ENCODE peak calls at places on chromosomes 11 and 22, in nine cellular contexts. K is tibial artery; S is SJSA1; V is lower lobe of right lung; Q is upper lobe of right lung; N is uterus; L is PC-3; G is CD4-positive, CD25-positive, alpha-beta regulatory T cell; I is HepG2. O is an unnamed sample.

GRCh38 chr22:45150139-45150538 is 13.6 kb upstream of the NUP50 start:
- DNase-seq in G (no peak), S (no peak), K (no peak), L (no peak), I (no peak), Q (no peak), V (no peak), N (no peak), O (no peak)

GRCh38 chr22:43897751-43898261 is 6.0 kb upstream of the PNPLA5 start:
- DNase-seq in V (no peak), S (peak; percentile 70), L (peak; percentile 47), K (no peak), G (no peak), I (no peak), Q (no peak), N (no peak), O (no peak)

GRCh38 chr11:72377596-72377995 is 56.7 kb downstream of the CLPB start:
- DNase-seq in K (no peak), I (no peak), S (no peak), Q (no peak), N (no peak), G (no peak), L (no peak), V (no peak), O (no peak)

GRCh38 chr11:35524780-35525179 is 636 bp downstream of the PAMR1 start:
- DNase-seq in Q (no peak), V (no peak), K (no peak), G (no peak), I (no peak), N (no peak), L (peak; percentile 44), S (no peak), O (no peak)

GRCh38 chr11:75719089-75719638 is 1.5 kb downstream of the MOGAT2 start:
- DNase-seq in V (no peak), I (peak; percentile 38), L (no peak), G (no peak), K (no peak), N (no peak), Q (no peak), S (no peak), O (no peak)

GRCh38 chr11:67022961-67023956 is at the start of gene SYT12:
- DNase-seq in G (peak; percentile 9), N (no peak), S (peak; percentile 60), V (no peak), K (no peak), Q (no peak), I (no peak), L (peak; percentile 37), O (no peak)

GRCh38 chr11:69750108-69750850 is 24.9 kb downstream of the FGF4 start:
- DNase-seq in S (peak; percentile 58), I (no peak), Q (no peak), K (no peak), V (no peak), G (no peak), N (no peak), L (no peak), O (no peak)

GRCh38 chr11:86620796-86621575 is 51.4 kb downstream of the ME3 start:
- DNase-seq in S (no peak), I (no peak), L (no peak), Q (no peak), V (no peak), K (peak; percentile 38), N (no peak), G (no peak), O (no peak)

DNA sequence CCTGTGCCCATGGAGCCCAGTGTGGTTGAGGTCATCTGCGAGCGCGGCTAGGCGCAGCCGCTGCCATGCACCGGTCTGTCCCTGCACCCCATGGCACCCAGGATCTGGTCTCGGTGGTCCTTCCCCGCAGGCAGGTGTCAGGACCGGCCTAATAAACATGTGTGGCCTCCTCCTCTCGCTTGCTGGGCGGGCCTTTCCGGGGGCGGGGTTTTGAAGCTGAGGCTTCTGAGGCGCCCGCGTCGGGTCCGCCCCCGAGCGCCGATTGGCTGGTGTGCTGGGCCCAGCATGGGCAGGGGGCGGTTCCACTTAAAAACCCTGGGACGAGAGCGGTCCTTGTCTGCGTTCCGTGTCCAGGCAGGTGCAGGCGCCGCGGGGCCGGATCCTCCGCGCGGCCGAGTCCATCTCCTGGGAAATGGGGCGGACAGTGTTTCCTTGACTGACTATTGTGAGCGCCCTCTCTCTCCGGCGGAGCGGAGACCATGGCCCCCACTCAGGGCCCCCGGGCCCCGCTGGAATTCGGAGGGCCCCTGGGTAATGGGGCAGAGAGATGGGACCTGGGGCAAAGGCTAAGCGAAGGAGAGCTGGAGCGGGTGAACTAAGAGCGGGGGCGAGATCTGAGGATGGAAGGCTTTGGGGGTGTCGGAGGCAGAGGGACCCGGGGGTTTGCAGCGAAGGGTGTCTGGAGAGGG is at the start of gene TM7SF2:
- DNase-seq in V (peak; percentile 99), G (peak; percentile 97), S (peak; percentile 96), Q (peak; percentile 98), K (peak; percentile 95), I (peak; percentile 93), L (peak; percentile 98), N (peak; percentile 93), O (peak; percentile 97)
- H3K27ac ChIP-seq in V (peak within 1 kb of the TSS; percentile 74), G (peak within 1 kb of the TSS; percentile 69), S (no peak within 1 kb of the TSS), Q (peak within 1 kb of the TSS; percentile 58), K (peak within 1 kb of the TSS; percentile 58), I (peak within 1 kb of the TSS; percentile 61), L (no peak within 1 kb of the TSS), N (peak within 1 kb of the TSS; percentile 29), O (peak within 1 kb of the TSS; percentile 68)

GRCh38 chr11:78025378-78025777 is 2.3 kb upstream of the KCTD14 start:
- DNase-seq in V (no peak), S (no peak), N (no peak), K (no peak), I (no peak), G (no peak), L (no peak), Q (no peak), O (no peak)

GRCh38 chr11:78032090-78032489 is 9.0 kb upstream of the KCTD14 start:
- DNase-seq in L (no peak), N (no peak), V (no peak), K (no peak), G (no peak), Q (no peak), S (no peak), I (no peak), O (no peak)

GRCh38 chr11:78031629-78032028 is 8.6 kb upstream of the KCTD14 start:
- DNase-seq in L (no peak), K (no peak), G (no peak), S (no peak), N (no peak), I (peak; percentile 43), V (no peak), Q (no peak), O (no peak)

GRCh38 chr11:78030429-78031325 is 7.6 kb upstream of the KCTD14 start:
- DNase-seq in G (no peak), Q (peak; percentile 87), K (no peak), L (peak; percentile 85), I (peak; percentile 55), V (peak; percentile 79), S (no peak), N (no peak), O (peak; percentile 28)

GRCh38 chr11:78027759-78028158 is 4.7 kb upstream of the KCTD14 start:
- DNase-seq in N (no peak), G (no peak), L (peak; percentile 22), K (no peak), S (no peak), V (no peak), I (no peak), Q (no peak), O (no peak)
- H3K4me1 ChIP-seq in N (no peaks in the 10 kb centered on the region), G (no peaks in the 10 kb centered on the region), L (peaks cover 29% of the 10 kb centered on the region), K (no peaks in the 10 kb centered on the region), S (peaks cover 5% of the 10 kb centered on the region), V (peaks cover 20% of the 10 kb centered on the region), I (peaks cover 63% of the 10 kb centered on the region), Q (peaks cover 8% of the 10 kb centered on the region), O (peaks cover 6% of the 10 kb centered on the region)

GRCh38 chr11:2641623-2642022 is 58.2 kb downstream of the KCNQ1OT1 start:
- DNase-seq in G (no peak), N (no peak), Q (no peak), V (no peak), L (no peak), I (no peak), K (no peak), S (no peak), O (no peak)
- H3K9me3 ChIP-seq in G (peaks cover 27% of the 10 kb centered on the region), N (peaks cover 71% of the 10 kb centered on the region), Q (peaks cover 24% of the 10 kb centered on the region), V (peaks cover 68% of the 10 kb centered on the region), L (peaks cover 17% of the 10 kb centered on the region), I (peaks cover 92% of the 10 kb centered on the region), K (no peaks in the 10 kb centered on the region), S (peaks cover 43% of the 10 kb centered on the region), O (peaks cover 58% of the 10 kb centered on the region)

GRCh38 chr22:25153961-25154685 is 45.5 kb upstream of the CRYBB3 start:
- DNase-seq in G (no peak), V (peak; percentile 81), S (no peak), Q (peak; percentile 78), I (peak; percentile 36), K (peak; percentile 77), N (no peak), L (peak; percentile 69), O (peak; percentile 73)
- H3K27ac ChIP-seq in G (no peak overlapping the region), V (peak overlapping the region; percentile 66), S (no peak overlapping the region), Q (peak overlapping the region; percentile 52), I (peak overlapping the region; percentile 12), K (peak overlapping the region; percentile 74), N (no peak overlapping the region), L (no peak overlapping the region), O (peak overlapping the region; percentile 80)

O was measured in psoas muscle.